ENCODE peak calls at places on chromosomes 5 and 9, in ten cellular contexts. One of them, this sample, is unnamed. For H3K36me3 and H3K27me3, the result is how much of the 10 kb centered on the place peaks cover.

GRCh38 chr5:55694152-55694830 is 17.8 kb downstream of the SLC38A9 start:
- DNase-seq in adrenal gland: no peak
- DNase-seq in IMR-90: peak
- DNase-seq in osteoblast: peak
- DNase-seq in PC-3: peak
- DNase-seq in GM23248: peak
- DNase-seq in H7: peak
- DNase-seq in endodermal cell: no peak
- DNase-seq in gastrocnemius medialis: no peak
- DNase-seq in lung: no peak
- DNase-seq in this sample: no peak

GRCh38 chr5:96058084-96058483 is 96.4 kb upstream of the ELL2 start:
- DNase-seq in IMR-90: no peak
- DNase-seq in PC-3: no peak
- DNase-seq in H7: peak
- DNase-seq in adrenal gland: no peak
- DNase-seq in GM23248: no peak
- DNase-seq in endodermal cell: peak
- DNase-seq in osteoblast: no peak
- DNase-seq in gastrocnemius medialis: no peak
- DNase-seq in lung: no peak
- DNase-seq in this sample: no peak

GRCh38 chr9:97575673-97576048 is 57.5 kb downstream of the TSTD2 start:
- DNase-seq in H7: no peak
- DNase-seq in endodermal cell: no peak
- DNase-seq in IMR-90: no peak
- DNase-seq in osteoblast: no peak
- DNase-seq in GM23248: no peak
- DNase-seq in lung: no peak
- DNase-seq in gastrocnemius medialis: no peak
- DNase-seq in PC-3: no peak
- DNase-seq in adrenal gland: peak
- DNase-seq in this sample: no peak

GRCh38 chr5:429453-430188 is 13.4 kb upstream of the EXOC3 start:
- DNase-seq in GM23248: peak
- DNase-seq in IMR-90: peak
- DNase-seq in PC-3: no peak
- DNase-seq in adrenal gland: no peak
- DNase-seq in osteoblast: peak
- DNase-seq in lung: no peak
- DNase-seq in endodermal cell: no peak
- DNase-seq in H7: peak
- DNase-seq in gastrocnemius medialis: no peak
- DNase-seq in this sample: no peak

GRCh38 chr5:14453486-14453885 is 128.1 kb upstream of the OTULINL start:
- DNase-seq in IMR-90: no peak
- DNase-seq in gastrocnemius medialis: no peak
- DNase-seq in lung: no peak
- DNase-seq in GM23248: peak
- DNase-seq in endodermal cell: no peak
- DNase-seq in PC-3: no peak
- DNase-seq in osteoblast: no peak
- DNase-seq in adrenal gland: no peak
- DNase-seq in H7: no peak
- DNase-seq in this sample: no peak

GRCh38 chr5:109654455-109654854 is 35.3 kb upstream of the MAN2A1 start:
- DNase-seq in PC-3: peak
- DNase-seq in H7: no peak
- DNase-seq in IMR-90: no peak
- DNase-seq in gastrocnemius medialis: no peak
- DNase-seq in endodermal cell: no peak
- DNase-seq in osteoblast: no peak
- DNase-seq in GM23248: peak
- DNase-seq in lung: no peak
- DNase-seq in adrenal gland: peak
- DNase-seq in this sample: no peak

GRCh38 chr5:67206381-67207328 is 10.1 kb upstream of the CD180 start:
- DNase-seq in endodermal cell: no peak
- DNase-seq in gastrocnemius medialis: no peak
- DNase-seq in lung: peak
- DNase-seq in osteoblast: no peak
- DNase-seq in adrenal gland: no peak
- DNase-seq in PC-3: peak
- DNase-seq in IMR-90: peak
- DNase-seq in GM23248: peak
- DNase-seq in H7: no peak
- DNase-seq in this sample: peak

GRCh38 chr9:94770344-94770743 is 43.8 kb downstream of the AOPEP start:
- DNase-seq in PC-3: no peak
- DNase-seq in IMR-90: no peak
- DNase-seq in H7: no peak
- DNase-seq in GM23248: no peak
- DNase-seq in osteoblast: no peak
- DNase-seq in lung: no peak
- DNase-seq in adrenal gland: no peak
- DNase-seq in endodermal cell: no peak
- DNase-seq in gastrocnemius medialis: no peak
- DNase-seq in this sample: no peak

DNA sequence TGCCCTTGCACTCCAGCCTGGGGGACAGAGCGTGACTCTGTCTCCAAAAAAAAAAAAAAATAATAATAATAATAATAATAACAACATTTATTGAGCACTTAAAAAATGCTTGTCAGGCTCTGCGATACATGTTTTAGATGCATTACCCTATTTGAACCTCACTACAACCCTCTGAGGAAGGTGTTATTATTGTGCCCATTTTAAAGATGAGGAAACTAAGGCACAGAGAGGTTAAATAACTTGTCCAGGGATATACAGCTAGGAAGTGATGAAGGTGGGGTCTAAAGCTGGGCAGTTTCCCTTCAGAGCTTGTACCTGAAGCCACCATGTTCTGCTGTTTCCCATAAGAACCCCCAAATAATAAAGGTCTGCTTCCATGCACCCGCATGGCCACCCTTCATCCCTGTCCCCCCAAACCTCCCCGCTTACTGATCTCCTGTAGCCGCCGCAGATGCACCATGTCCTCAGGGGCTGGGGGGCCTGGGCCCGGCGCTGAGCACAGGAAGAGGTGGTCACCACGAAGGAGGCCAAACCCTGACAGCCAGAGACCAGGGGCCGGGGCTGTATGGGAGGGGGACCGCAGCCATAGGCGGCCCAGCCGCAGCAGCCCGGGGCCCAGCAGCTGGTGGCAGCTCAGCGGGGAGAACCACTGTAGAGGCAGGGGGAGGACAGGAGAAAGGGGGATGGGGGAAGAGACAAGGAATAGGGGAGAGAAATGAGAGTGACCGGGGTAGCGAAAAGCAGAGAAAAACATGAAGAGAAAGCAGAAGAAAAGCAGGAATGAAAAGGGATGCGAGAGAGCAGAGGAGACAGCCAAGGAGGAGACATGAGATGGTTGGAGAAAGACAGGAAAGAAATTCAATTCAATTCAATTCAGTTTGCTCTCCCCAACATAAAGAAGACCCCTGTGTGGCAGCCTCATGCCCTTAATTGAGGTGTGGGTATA is 15.1 kb upstream of the FCHSD1 start:
- DNase-seq in PC-3: no peak
- DNase-seq in H7: peak
- DNase-seq in GM23248: no peak
- DNase-seq in gastrocnemius medialis: no peak
- DNase-seq in IMR-90: no peak
- DNase-seq in endodermal cell: no peak
- DNase-seq in osteoblast: peak
- DNase-seq in lung: no peak
- DNase-seq in adrenal gland: no peak
- DNase-seq in this sample: no peak
- H3K4me3 ChIP-seq in PC-3: no peak
- H3K4me3 ChIP-seq in H7: no peak
- H3K4me3 ChIP-seq in GM23248: no peak
- H3K4me3 ChIP-seq in gastrocnemius medialis: no peak
- H3K4me3 ChIP-seq in IMR-90: no peak
- H3K4me3 ChIP-seq in endodermal cell: no peak
- H3K4me3 ChIP-seq in osteoblast: no peak
- H3K4me3 ChIP-seq in lung: no peak
- H3K4me3 ChIP-seq in adrenal gland: no peak
- H3K4me3 ChIP-seq in this sample: no peak

DNA sequence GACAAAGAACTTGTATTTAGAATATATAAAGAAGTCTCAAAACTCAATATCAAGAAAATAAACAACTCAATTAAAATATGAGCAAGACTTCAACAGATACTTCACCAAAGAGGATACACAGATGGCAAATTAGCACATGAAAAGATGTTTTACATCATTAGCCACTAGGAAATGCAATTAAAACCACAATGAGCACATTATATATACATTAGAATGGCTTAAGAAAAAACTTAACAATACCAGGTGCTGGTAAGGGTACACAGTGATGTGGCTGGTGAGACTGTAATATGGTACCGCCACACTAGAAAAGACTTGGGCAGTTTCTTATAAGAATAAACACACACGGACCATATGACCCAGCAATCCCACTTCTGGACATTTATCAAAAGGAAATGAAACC is 27.7 kb downstream of the SEMA4D start:
- DNase-seq in endodermal cell: no peak
- DNase-seq in gastrocnemius medialis: no peak
- DNase-seq in PC-3: no peak
- DNase-seq in osteoblast: no peak
- DNase-seq in H7: no peak
- DNase-seq in adrenal gland: no peak
- DNase-seq in GM23248: no peak
- DNase-seq in IMR-90: peak
- DNase-seq in lung: no peak
- DNase-seq in this sample: no peak
- H3K36me3 ChIP-seq in endodermal cell: under half
- H3K36me3 ChIP-seq in gastrocnemius medialis: under half
- H3K36me3 ChIP-seq in PC-3: under half
- H3K36me3 ChIP-seq in osteoblast: under half
- H3K36me3 ChIP-seq in H7: under half
- H3K36me3 ChIP-seq in adrenal gland: under half
- H3K36me3 ChIP-seq in GM23248: under half
- H3K36me3 ChIP-seq in IMR-90: under half
- H3K36me3 ChIP-seq in lung: under half
- H3K36me3 ChIP-seq in this sample: under half

GRCh38 chr5:93589348-93589662 is 6.3 kb downstream of the NR2F1 start:
- DNase-seq in GM23248: no peak
- DNase-seq in lung: no peak
- DNase-seq in adrenal gland: no peak
- DNase-seq in endodermal cell: no peak
- DNase-seq in osteoblast: no peak
- DNase-seq in gastrocnemius medialis: no peak
- DNase-seq in PC-3: no peak
- DNase-seq in IMR-90: no peak
- DNase-seq in H7: no peak
- DNase-seq in this sample: no peak
- H3K27me3 ChIP-seq in GM23248: under half
- H3K27me3 ChIP-seq in lung: under half
- H3K27me3 ChIP-seq in adrenal gland: under half
- H3K27me3 ChIP-seq in endodermal cell: half or more
- H3K27me3 ChIP-seq in osteoblast: under half
- H3K27me3 ChIP-seq in gastrocnemius medialis: half or more
- H3K27me3 ChIP-seq in PC-3: under half
- H3K27me3 ChIP-seq in IMR-90: under half
- H3K27me3 ChIP-seq in H7: half or more
- H3K27me3 ChIP-seq in this sample: under half

GRCh38 chr9:114500583-114501292 is 4.5 kb downstream of the WHRN start:
- DNase-seq in H7: peak
- DNase-seq in GM23248: no peak
- DNase-seq in lung: no peak
- DNase-seq in osteoblast: no peak
- DNase-seq in PC-3: no peak
- DNase-seq in IMR-90: no peak
- DNase-seq in endodermal cell: no peak
- DNase-seq in gastrocnemius medialis: no peak
- DNase-seq in adrenal gland: no peak
- DNase-seq in this sample: no peak

GRCh38 chr9:114504341-114505186 is 709 bp downstream of the WHRN start:
- DNase-seq in gastrocnemius medialis: no peak
- DNase-seq in endodermal cell: peak
- DNase-seq in IMR-90: peak
- DNase-seq in adrenal gland: peak
- DNase-seq in osteoblast: peak
- DNase-seq in PC-3: peak
- DNase-seq in lung: peak
- DNase-seq in H7: peak
- DNase-seq in GM23248: peak
- DNase-seq in this sample: peak

GRCh38 chr9:114503522-114504340 is 1.5 kb downstream of the WHRN start:
- DNase-seq in H7: no peak
- DNase-seq in lung: no peak
- DNase-seq in osteoblast: no peak
- DNase-seq in GM23248: no peak
- DNase-seq in gastrocnemius medialis: no peak
- DNase-seq in PC-3: peak
- DNase-seq in adrenal gland: no peak
- DNase-seq in endodermal cell: no peak
- DNase-seq in IMR-90: no peak
- DNase-seq in this sample: no peak

GRCh38 chr9:114501786-114502682 is 3.2 kb downstream of the WHRN start:
- DNase-seq in lung: no peak
- DNase-seq in IMR-90: peak
- DNase-seq in endodermal cell: peak
- DNase-seq in gastrocnemius medialis: no peak
- DNase-seq in osteoblast: peak
- DNase-seq in H7: peak
- DNase-seq in PC-3: peak
- DNase-seq in GM23248: peak
- DNase-seq in adrenal gland: peak
- DNase-seq in this sample: peak

DNA sequence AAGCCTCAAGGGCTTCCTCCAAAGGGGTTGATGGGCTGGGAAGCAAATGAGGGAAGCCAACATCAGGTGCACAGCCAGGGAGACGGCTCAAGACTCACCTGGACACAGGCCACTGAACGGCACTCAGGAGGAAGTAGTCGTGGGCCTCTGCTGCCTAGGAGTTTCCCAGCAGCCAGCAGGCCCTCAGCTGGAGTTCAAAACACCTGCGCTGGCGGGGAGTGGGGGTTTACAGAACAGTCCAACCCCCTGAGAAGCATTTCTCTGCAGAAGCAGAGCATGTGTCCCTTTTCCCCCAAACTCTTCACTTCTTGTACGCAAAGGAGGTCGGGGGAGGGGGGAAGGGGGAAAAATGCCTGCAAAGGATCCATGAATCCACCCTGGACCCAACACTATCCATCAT is 2.3 kb downstream of the WHRN start:
- DNase-seq in PC-3: peak
- DNase-seq in IMR-90: no peak
- DNase-seq in osteoblast: no peak
- DNase-seq in adrenal gland: no peak
- DNase-seq in lung: no peak
- DNase-seq in GM23248: no peak
- DNase-seq in H7: no peak
- DNase-seq in endodermal cell: no peak
- DNase-seq in gastrocnemius medialis: no peak
- DNase-seq in this sample: no peak
- H3K4me3 ChIP-seq in PC-3: peak
- H3K4me3 ChIP-seq in IMR-90: no peak
- H3K4me3 ChIP-seq in osteoblast: no peak
- H3K4me3 ChIP-seq in adrenal gland: no peak
- H3K4me3 ChIP-seq in lung: no peak
- H3K4me3 ChIP-seq in GM23248: no peak
- H3K4me3 ChIP-seq in H7: no peak
- H3K4me3 ChIP-seq in endodermal cell: peak
- H3K4me3 ChIP-seq in gastrocnemius medialis: no peak
- H3K4me3 ChIP-seq in this sample: no peak

GRCh38 chr5:176386491-176386890 is 1.9 kb downstream of the NOP16 start:
- DNase-seq in gastrocnemius medialis: no peak
- DNase-seq in PC-3: no peak
- DNase-seq in lung: no peak
- DNase-seq in osteoblast: no peak
- DNase-seq in H7: no peak
- DNase-seq in GM23248: no peak
- DNase-seq in endodermal cell: no peak
- DNase-seq in IMR-90: no peak
- DNase-seq in adrenal gland: no peak
- DNase-seq in this sample: no peak
- H3K36me3 ChIP-seq in gastrocnemius medialis: under half
- H3K36me3 ChIP-seq in PC-3: half or more
- H3K36me3 ChIP-seq in lung: under half
- H3K36me3 ChIP-seq in osteoblast: under half
- H3K36me3 ChIP-seq in H7: under half
- H3K36me3 ChIP-seq in GM23248: under half
- H3K36me3 ChIP-seq in endodermal cell: half or more
- H3K36me3 ChIP-seq in IMR-90: under half
- H3K36me3 ChIP-seq in adrenal gland: under half
- H3K36me3 ChIP-seq in this sample: half or more

This sample was measured in MG63.